ENCODE peak calls at places on chromosome 2, in ten cellular contexts. L is PC-9, U is K562, E is GM23248, Q is fibroblast of lung, S is DND-41, B is astrocyte, O is neural progenitor cell, C is GM23338, M is mammary epithelial cell. I is an unnamed sample.

GRCh38 chr2:224271854-224272620 is 129.9 kb downstream of the FAM124B start:
- DNase-seq in S (no peak), Q (no peak), O (no peak), B (no peak), U (no peak), L (no peak), M (no peak), E (no peak), C (no peak), I (no peak)

GRCh38 chr2:240412211-240412830 is 23.1 kb upstream of the GPC1 start:
- DNase-seq in E (no peak), O (peak; percentile 33), Q (peak; percentile 7), M (no peak), L (no peak), B (no peak), S (no peak), U (no peak), C (no peak), I (peak; percentile 15)

GRCh38 chr2:145043399-145043834 is 523.5 kb upstream of the ZEB2 start:
- DNase-seq in B (no peak), Q (no peak), M (no peak), E (no peak), O (peak; percentile 19), C (no peak), U (no peak), L (no peak), S (no peak), I (peak; percentile 63)

GRCh38 chr2:100628506-100628905 is 65.7 kb downstream of the PDCL3 start:
- DNase-seq in S (no peak), O (no peak), U (no peak), C (no peak), Q (no peak), E (no peak), L (no peak), B (no peak), M (no peak), I (no peak)

GRCh38 chr2:10414591-10414990 is 33.5 kb downstream of the ODC1 start:
- DNase-seq in C (no peak), M (no peak), S (no peak), L (no peak), B (no peak), U (no peak), E (no peak), O (no peak), Q (no peak), I (no peak)

GRCh38 chr2:68237404-68237803 is 14.9 kb downstream of the PPP3R1 start:
- DNase-seq in M (no peak), L (no peak), C (no peak), Q (peak; percentile 68), E (peak; percentile 75), B (peak; percentile 68), U (no peak), O (no peak), S (no peak), I (no peak)

GRCh38 chr2:196335238-196335637 is 163.9 kb upstream of the STK17B start:
- DNase-seq in L (peak; percentile 47), O (no peak), U (no peak), E (peak; percentile 80), Q (peak; percentile 51), C (peak; percentile 45), S (no peak), B (peak; percentile 87), M (no peak), I (peak; percentile 35)

GRCh38 chr2:74863802-74864248 is 29.9 kb downstream of the HK2 start:
- DNase-seq in S (no peak), M (no peak), C (no peak), O (no peak), L (no peak), Q (no peak), B (no peak), U (no peak), E (no peak), I (no peak)

GRCh38 chr2:126887506-126887905 is 11.2 kb upstream of the TEX51 start:
- DNase-seq in L (no peak), O (no peak), B (no peak), C (no peak), S (no peak), M (no peak), E (no peak), U (no peak), Q (no peak), I (no peak)

GRCh38 chr2:95354925-95355324 is 47.6 kb upstream of the FAHD2A start:
- DNase-seq in S (no peak), Q (no peak), B (no peak), E (no peak), O (no peak), M (no peak), U (no peak), L (no peak), C (no peak), I (no peak)

GRCh38 chr2:30747206-30747605 is 60.0 kb downstream of the CAPN13 start:
- DNase-seq in L (no peak), U (no peak), O (no peak), S (no peak), C (no peak), B (no peak), Q (no peak), E (no peak), M (no peak), I (no peak)

GRCh38 chr2:192473331-192473730 is 278.6 kb upstream of the TMEFF2 start:
- DNase-seq in M (peak; percentile 81), B (no peak), O (no peak), Q (no peak), L (no peak), C (no peak), E (no peak), U (no peak), S (no peak), I (no peak)

GRCh38 chr2:228355897-228356296 is 174.4 kb upstream of the SPHKAP start:
- DNase-seq in M (no peak), E (no peak), C (no peak), B (no peak), Q (no peak), O (no peak), U (no peak), S (no peak), L (no peak), I (no peak)

GRCh38 chr2:168256448-168256847 is 9.1 kb upstream of the STK39 start:
- DNase-seq in S (no peak), M (no peak), Q (no peak), E (no peak), C (no peak), O (no peak), U (no peak), L (no peak), B (no peak), I (no peak)

GRCh38 chr2:219030177-219030940 is 11.0 kb downstream of the CFAP65 start:
- DNase-seq in L (no peak), Q (no peak), M (no peak), E (no peak), C (no peak), S (no peak), B (no peak), O (no peak), U (no peak), I (no peak)
- TF ChIP-seq EZH2 in L (no peak), Q (no peak), M (no peak), E (no peak), C (no peak), S (no peak), B (no peak), O (no peak), U (no peak), I (no peak)

DNA sequence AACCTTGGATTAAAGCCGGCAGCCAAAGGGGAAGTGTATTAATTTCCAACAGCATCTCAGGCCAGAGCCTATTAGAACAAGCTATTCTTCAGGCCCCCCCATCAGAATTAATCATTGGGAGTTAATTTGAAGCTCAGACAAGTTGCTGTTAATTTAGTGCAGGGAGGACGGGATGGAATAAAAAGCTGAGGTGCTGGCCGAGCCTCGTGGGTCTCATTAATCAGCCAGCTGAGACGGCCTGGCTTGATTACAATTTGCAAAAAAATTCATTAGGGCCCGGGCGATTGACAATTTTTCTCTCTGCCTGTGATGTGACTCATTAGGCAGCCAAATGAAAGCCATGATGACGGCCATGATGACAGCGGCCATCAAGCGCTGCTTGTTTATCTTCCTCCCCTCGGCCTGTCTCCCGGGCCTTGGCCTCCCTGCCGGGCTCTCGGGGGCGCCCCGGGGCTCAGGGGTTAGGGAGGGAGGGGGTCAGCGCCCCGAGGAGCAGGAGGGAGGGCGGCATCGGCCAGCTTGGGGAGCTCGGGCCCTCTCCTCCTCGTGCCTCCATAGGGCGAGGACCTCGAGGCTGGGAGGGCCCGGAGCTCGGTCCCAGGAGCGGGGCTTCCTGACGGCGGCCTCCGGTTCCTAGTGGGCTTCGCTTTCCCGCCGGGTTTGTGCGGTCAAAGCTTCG is 5.2 kb downstream of the GBX2 start:
- DNase-seq in U (no peak), L (no peak), S (no peak), C (peak; percentile 50), O (peak; percentile 56), B (no peak), Q (no peak), E (no peak), M (no peak), I (no peak)
- TF ChIP-seq EZH2 in U (no peak), L (no peak), S (no peak), C (peak; percentile 60), O (no peak), B (no peak), Q (no peak), E (peak; percentile 71), M (no peak), I (no peak)

DNA sequence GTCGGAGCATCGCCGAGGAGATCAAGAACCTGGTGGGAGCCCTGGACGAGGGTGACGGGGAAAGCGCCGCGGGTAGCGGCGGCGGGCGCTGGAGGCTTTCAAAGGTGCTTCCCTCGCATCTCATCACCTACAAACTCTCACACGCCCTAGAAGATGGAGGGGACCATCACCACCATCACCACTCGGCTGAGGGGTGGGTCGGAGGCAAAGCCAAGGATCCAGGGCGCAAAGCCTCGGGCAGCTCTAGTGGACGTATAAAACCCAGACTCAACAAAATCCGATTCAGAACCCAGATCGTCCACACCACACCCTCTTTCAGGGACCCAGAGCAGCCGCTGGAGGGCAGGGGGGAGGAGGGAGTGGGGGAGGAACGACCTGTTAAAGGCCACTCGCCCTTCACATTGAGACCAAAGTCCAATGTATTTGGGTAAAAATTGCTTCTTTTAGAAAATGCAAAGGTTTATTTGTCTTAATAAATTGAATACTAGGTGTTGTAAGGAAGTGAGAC is 1.5 kb downstream of the SOWAHC start:
- DNase-seq in E (no peak), M (peak; percentile 34), C (peak; percentile 61), U (no peak), O (peak; percentile 37), L (no peak), Q (no peak), B (no peak), S (no peak), I (no peak)
- TF ChIP-seq EZH2 in E (no peak), M (no peak), C (no peak), U (no peak), O (peak; percentile 79), L (no peak), Q (no peak), B (no peak), S (no peak), I (no peak)

DNA sequence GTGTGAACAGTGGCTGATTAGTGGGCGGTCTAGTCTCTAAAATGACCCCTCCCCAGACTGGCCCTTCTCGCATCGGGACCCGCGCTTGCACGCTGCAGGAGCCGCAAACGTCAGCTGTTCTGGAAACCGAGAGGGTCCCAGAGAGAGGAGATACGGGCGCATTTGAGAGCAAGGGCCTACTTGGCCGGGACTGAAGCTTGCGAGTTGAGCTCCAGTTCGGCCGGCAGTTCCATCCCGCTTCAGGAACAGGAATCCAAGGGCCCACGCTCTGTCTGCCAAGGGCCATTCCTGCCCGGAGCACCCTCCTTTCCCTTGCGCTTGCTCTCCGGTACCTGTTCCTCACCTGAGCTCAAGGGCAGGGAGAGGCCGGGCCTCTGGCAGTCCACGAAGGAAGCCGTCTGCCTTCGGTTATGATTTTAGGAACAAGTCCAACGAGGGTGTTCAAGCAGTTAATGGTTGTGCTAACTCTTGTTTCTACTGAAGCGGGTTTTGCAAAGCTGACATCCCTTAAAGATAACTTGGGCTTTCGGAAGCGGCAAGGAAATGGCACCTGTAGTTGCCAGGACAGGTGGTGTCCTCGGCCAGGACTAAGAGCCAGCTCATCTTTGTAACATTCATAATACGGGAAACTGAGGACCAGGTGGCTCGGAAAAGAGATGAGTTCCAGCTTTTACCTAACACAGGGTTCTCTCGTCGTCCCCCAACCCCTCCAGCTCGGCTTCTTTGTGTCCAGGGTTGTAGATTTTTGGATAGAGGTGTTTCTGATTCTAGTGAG is 3.9 kb upstream of the DLX1 start:
- DNase-seq in L (no peak), U (no peak), B (no peak), O (peak; percentile 64), Q (no peak), M (no peak), E (no peak), S (no peak), C (peak; percentile 76), I (no peak)
- TF ChIP-seq EZH2 in L (no peak), U (no peak), B (peak; percentile 93), O (peak; percentile 96), Q (peak; percentile 87), M (no peak), E (no peak), S (no peak), C (peak; percentile 98), I (no peak)